ENCODE peak calls at places on chromosomes 6 and 20, in four cellular contexts. One of them, this sample, is unnamed.
A peak's percentile ranks its signal among the peaks of the same experiment; 100 is the strongest.

GRCh38 chr20:10596726-10597125 is 77.1 kb downstream of the JAG1 start:
- DNase-seq in activated T-cell treated with anti-CD3 and anti-CD28 coated beads for 1 hour: no peak
- DNase-seq in T follicular helper cell: no peak
- DNase-seq in RPMI7951: peak; percentile 86
- DNase-seq in this sample: no peak

GRCh38 chr20:49811825-49812462 is 684 bp upstream of the SLC9A8 start:
- DNase-seq in activated T-cell treated with anti-CD3 and anti-CD28 coated beads for 1 hour: no peak
- DNase-seq in T follicular helper cell: no peak
- DNase-seq in RPMI7951: peak; percentile 79
- DNase-seq in this sample: no peak

GRCh38 chr6:21462519-21462852 is 131.1 kb upstream of the SOX4 start:
- DNase-seq in activated T-cell treated with anti-CD3 and anti-CD28 coated beads for 1 hour: no peak
- DNase-seq in T follicular helper cell: no peak
- DNase-seq in RPMI7951: no peak
- DNase-seq in this sample: no peak

GRCh38 chr20:63641146-63641791 is 12.0 kb downstream of the STMN3 start:
- DNase-seq in activated T-cell treated with anti-CD3 and anti-CD28 coated beads for 1 hour: no peak
- DNase-seq in T follicular helper cell: no peak
- DNase-seq in RPMI7951: no peak
- DNase-seq in this sample: no peak

GRCh38 chr20:8155229-8155628 is 23.2 kb downstream of the PLCB1 start:
- DNase-seq in activated T-cell treated with anti-CD3 and anti-CD28 coated beads for 1 hour: no peak
- DNase-seq in T follicular helper cell: no peak
- DNase-seq in RPMI7951: no peak
- DNase-seq in this sample: no peak

GRCh38 chr6:75467906-75468460 is 25.6 kb downstream of the FILIP1 start:
- DNase-seq in activated T-cell treated with anti-CD3 and anti-CD28 coated beads for 1 hour: no peak
- DNase-seq in T follicular helper cell: no peak
- DNase-seq in RPMI7951: no peak
- DNase-seq in this sample: no peak

GRCh38 chr6:169132361-169132895 is 121.2 kb downstream of the THBS2 start:
- DNase-seq in activated T-cell treated with anti-CD3 and anti-CD28 coated beads for 1 hour: no peak
- DNase-seq in T follicular helper cell: no peak
- DNase-seq in RPMI7951: no peak
- DNase-seq in this sample: no peak

GRCh38 chr20:20568604-20569205 is 143.7 kb downstream of the RALGAPA2 start:
- DNase-seq in activated T-cell treated with anti-CD3 and anti-CD28 coated beads for 1 hour: no peak
- DNase-seq in T follicular helper cell: no peak
- DNase-seq in RPMI7951: peak; percentile 48
- DNase-seq in this sample: no peak

GRCh38 chr6:76852776-76853175 is 610.5 kb downstream of the HTR1B start:
- DNase-seq in activated T-cell treated with anti-CD3 and anti-CD28 coated beads for 1 hour: no peak
- DNase-seq in T follicular helper cell: no peak
- DNase-seq in RPMI7951: peak; percentile 64
- DNase-seq in this sample: no peak

GRCh38 chr20:4832469-4832868 is 110.8 kb downstream of the PRND start:
- DNase-seq in activated T-cell treated with anti-CD3 and anti-CD28 coated beads for 1 hour: no peak
- DNase-seq in T follicular helper cell: no peak
- DNase-seq in RPMI7951: no peak
- DNase-seq in this sample: no peak

GRCh38 chr6:2478200-2478599 is 232.8 kb upstream of the GMDS start:
- DNase-seq in activated T-cell treated with anti-CD3 and anti-CD28 coated beads for 1 hour: no peak
- DNase-seq in T follicular helper cell: no peak
- DNase-seq in RPMI7951: no peak
- DNase-seq in this sample: no peak

GRCh38 chr6:23003671-23004598 is 434.6 kb downstream of the HDGFL1 start:
- DNase-seq in activated T-cell treated with anti-CD3 and anti-CD28 coated beads for 1 hour: no peak
- DNase-seq in T follicular helper cell: no peak
- DNase-seq in RPMI7951: peak; percentile 72
- DNase-seq in this sample: no peak

GRCh38 chr20:51373713-51374481 is 168.6 kb downstream of the NFATC2 start:
- DNase-seq in activated T-cell treated with anti-CD3 and anti-CD28 coated beads for 1 hour: no peak
- DNase-seq in T follicular helper cell: no peak
- DNase-seq in RPMI7951: no peak
- DNase-seq in this sample: peak; percentile 82

GRCh38 chr6:121435444-121436069 is at the start of gene GJA1:
- DNase-seq in activated T-cell treated with anti-CD3 and anti-CD28 coated beads for 1 hour: no peak
- DNase-seq in T follicular helper cell: no peak
- DNase-seq in RPMI7951: peak; percentile 70
- DNase-seq in this sample: no peak

GRCh38 chr20:51129201-51129671 is 106.3 kb upstream of the KCNG1 start:
- DNase-seq in activated T-cell treated with anti-CD3 and anti-CD28 coated beads for 1 hour: no peak
- DNase-seq in T follicular helper cell: no peak
- DNase-seq in RPMI7951: no peak
- DNase-seq in this sample: no peak

GRCh38 chr6:136403166-136403980 is 113.7 kb upstream of the BCLAF1 start:
- DNase-seq in activated T-cell treated with anti-CD3 and anti-CD28 coated beads for 1 hour: no peak
- DNase-seq in T follicular helper cell: no peak
- DNase-seq in RPMI7951: peak; percentile 76
- DNase-seq in this sample: no peak

GRCh38 chr6:10276106-10276505 is 138.8 kb downstream of the TFAP2A start:
- DNase-seq in activated T-cell treated with anti-CD3 and anti-CD28 coated beads for 1 hour: no peak
- DNase-seq in T follicular helper cell: no peak
- DNase-seq in RPMI7951: peak; percentile 46
- DNase-seq in this sample: no peak

GRCh38 chr20:497979-498378 is 35.6 kb upstream of the TBC1D20 start:
- DNase-seq in activated T-cell treated with anti-CD3 and anti-CD28 coated beads for 1 hour: no peak
- DNase-seq in T follicular helper cell: no peak
- DNase-seq in RPMI7951: no peak
- DNase-seq in this sample: no peak

GRCh38 chr20:1687053-1687452 is 29.5 kb upstream of the SIRPG start:
- DNase-seq in activated T-cell treated with anti-CD3 and anti-CD28 coated beads for 1 hour: no peak
- DNase-seq in T follicular helper cell: no peak
- DNase-seq in RPMI7951: no peak
- DNase-seq in this sample: no peak

GRCh38 chr20:21234816-21235215 is 68.3 kb upstream of the XRN2 start:
- DNase-seq in activated T-cell treated with anti-CD3 and anti-CD28 coated beads for 1 hour: no peak
- DNase-seq in T follicular helper cell: no peak
- DNase-seq in RPMI7951: no peak
- DNase-seq in this sample: no peak

GRCh38 chr6:70852667-70853246 is 104.1 kb downstream of the B3GAT2 start:
- DNase-seq in activated T-cell treated with anti-CD3 and anti-CD28 coated beads for 1 hour: no peak
- DNase-seq in T follicular helper cell: no peak
- DNase-seq in RPMI7951: no peak
- DNase-seq in this sample: no peak

GRCh38 chr20:38357653-38358207 is 11.4 kb downstream of the LBP start:
- DNase-seq in activated T-cell treated with anti-CD3 and anti-CD28 coated beads for 1 hour: no peak
- DNase-seq in T follicular helper cell: no peak
- DNase-seq in RPMI7951: peak; percentile 83
- DNase-seq in this sample: no peak